ENCODE peak calls at places on chromosomes 4 and X, in six cellular contexts. O, P, S, Q, J and A are unnamed samples.

GRCh38 chrX:65926095-65927019 is 113.5 kb downstream of the VSIG4 start:
- DNase-seq in J (no peak), O (no peak), P (no peak), S (no peak), Q (no peak), A (no peak)

GRCh38 chr4:140743194-140743931 is 12.8 kb downstream of the TBC1D9 start:
- DNase-seq in P (peak; percentile 40), Q (peak; percentile 12), J (peak; percentile 45), O (peak; percentile 18), S (no peak), A (no peak)

GRCh38 chr4:70705146-70705855 is 16.5 kb upstream of the RUFY3 start:
- DNase-seq in P (peak; percentile 80), Q (peak; percentile 91), S (no peak), O (peak; percentile 73), J (peak; percentile 44), A (peak; percentile 16)

GRCh38 chr4:23097251-23097650 is 404.5 kb downstream of the GBA3 start:
- DNase-seq in J (peak; percentile 87), P (no peak), O (no peak), S (no peak), Q (no peak), A (no peak)

GRCh38 chrX:13837290-13837745 is 20.4 kb upstream of the GPM6B start:
- DNase-seq in Q (no peak), O (peak; percentile 36), S (no peak), J (no peak), P (no peak), A (no peak)

GRCh38 chr4:132710971-132711370 is 438.1 kb upstream of the PCDH10 start:
- DNase-seq in O (no peak), Q (no peak), J (no peak), P (no peak), S (no peak), A (no peak)

GRCh38 chr4:72463724-72464123 is 105.3 kb downstream of the ADAMTS3 start:
- DNase-seq in O (peak; percentile 35), J (no peak), P (no peak), Q (peak; percentile 6), S (no peak), A (no peak)

GRCh38 chrX:149711545-149712236 is at the start of gene MAGEA11:
- DNase-seq in Q (no peak), O (no peak), P (no peak), S (no peak), J (no peak), A (no peak)

GRCh38 chr4:40199999-40200880 is 3.4 kb downstream of the RHOH start:
- DNase-seq in S (no peak), J (peak; percentile 41), O (no peak), P (no peak), Q (no peak), A (no peak)

GRCh38 chrX:15619053-15619772 is 18.5 kb upstream of the ACE2 start:
- DNase-seq in Q (no peak), S (no peak), P (no peak), O (no peak), J (peak; percentile 5), A (no peak)

GRCh38 chrX:154374361-154375155 is at the start of gene FLNA:
- DNase-seq in J (no peak), P (peak; percentile 59), O (peak; percentile 43), Q (peak; percentile 61), S (no peak), A (no peak)

GRCh38 chr4:8597791-8598190 is 5.2 kb downstream of the CPZ start:
- DNase-seq in P (no peak), S (no peak), Q (no peak), J (no peak), O (no peak), A (no peak)

GRCh38 chr4:8598391-8599090 is 6.0 kb downstream of the CPZ start:
- DNase-seq in Q (no peak), J (no peak), P (no peak), O (no peak), S (no peak), A (no peak)

GRCh38 chr4:8599657-8600056 is 7.1 kb downstream of the CPZ start:
- DNase-seq in S (no peak), Q (no peak), P (peak; percentile 71), J (peak; percentile 89), O (no peak), A (no peak)

GRCh38 chr4:8600266-8600665 is 7.7 kb downstream of the CPZ start:
- DNase-seq in O (no peak), Q (no peak), J (no peak), P (no peak), S (no peak), A (no peak)

DNA sequence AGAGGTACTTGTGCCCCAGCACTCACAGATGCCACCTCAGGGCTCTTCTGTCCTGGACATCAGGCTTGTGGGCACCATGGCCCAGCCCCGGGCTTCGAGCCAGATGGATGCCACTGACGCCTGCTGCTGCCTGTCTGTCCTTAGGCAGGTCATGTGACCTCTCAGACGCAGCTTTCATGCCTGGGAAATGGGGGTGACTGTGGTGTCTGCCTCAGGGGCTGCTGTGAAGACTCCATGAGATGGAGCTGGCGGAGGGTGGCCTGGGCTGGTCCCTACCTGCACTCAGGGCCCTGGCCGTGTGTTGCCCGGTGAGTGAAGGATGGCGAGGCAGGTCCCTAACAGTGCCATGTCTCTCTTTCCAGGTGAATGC is 6.5 kb downstream of the CPZ start:
- DNase-seq in O (no peak), S (no peak), Q (no peak), P (no peak), J (no peak), A (no peak)
- H3K27me3 ChIP-seq in O (no peaks in the 10 kb centered on the region), S (no peaks in the 10 kb centered on the region), Q (no peaks in the 10 kb centered on the region), P (no peaks in the 10 kb centered on the region), J (peaks cover 6% of the 10 kb centered on the region), A (no peaks in the 10 kb centered on the region)

GRCh38 chr4:77175201-77175610 is 18.2 kb downstream of the CCNG2 start:
- DNase-seq in S (no peak), P (no peak), J (no peak), Q (no peak), O (no peak), A (no peak)

GRCh38 chr4:77176606-77177005 is 19.6 kb downstream of the CCNG2 start:
- DNase-seq in Q (no peak), O (no peak), S (no peak), P (no peak), J (no peak), A (no peak)

GRCh38 chr4:77179512-77179911 is 22.5 kb downstream of the CCNG2 start:
- DNase-seq in J (no peak), S (no peak), Q (peak; percentile 15), O (no peak), P (no peak), A (no peak)

GRCh38 chr4:77178560-77178959 is 21.6 kb downstream of the CCNG2 start:
- DNase-seq in P (no peak), J (no peak), S (no peak), Q (no peak), O (no peak), A (no peak)

GRCh38 chr4:77177196-77177595 is 20.2 kb downstream of the CCNG2 start:
- DNase-seq in S (no peak), Q (no peak), P (no peak), J (no peak), O (no peak), A (no peak)
- H3K4me1 ChIP-seq in S (peaks cover 2% of the 10 kb centered on the region), Q (no peaks in the 10 kb centered on the region), P (peaks cover 7% of the 10 kb centered on the region), J (peaks cover 6% of the 10 kb centered on the region), O (no peaks in the 10 kb centered on the region), A (no peaks in the 10 kb centered on the region)

GRCh38 chrX:136200466-136200865 is 50.7 kb downstream of the MAP7D3 start:
- DNase-seq in J (peak; percentile 29), P (peak; percentile 55), O (no peak), Q (no peak), S (no peak), A (no peak)
- H3K4me3 ChIP-seq in J (no peak overlapping the region), P (no peak overlapping the region), O (no peak overlapping the region), Q (no peak overlapping the region), S (no peak overlapping the region), A (peak overlapping the region; percentile 57)

GRCh38 chrX:19514791-19515614 is at the start of gene MAP3K15:
- DNase-seq in S (no peak), O (peak; percentile 49), J (no peak), P (peak; percentile 40), Q (peak; percentile 74), A (no peak)
- H3K27me3 ChIP-seq in S (no peaks in the 10 kb centered on the region), O (peaks cover 4% of the 10 kb centered on the region), J (no peaks in the 10 kb centered on the region), P (peaks cover 19% of the 10 kb centered on the region), Q (peaks cover 12% of the 10 kb centered on the region), A (no peaks in the 10 kb centered on the region)

GRCh38 chr4:3699678-3700077 is 66.5 kb upstream of the ADRA2C start:
- DNase-seq in O (peak; percentile 3), Q (no peak), S (no peak), J (no peak), P (no peak), A (peak; percentile 50)
- H3K4me1 ChIP-seq in O (no peaks in the 10 kb centered on the region), Q (peaks cover 23% of the 10 kb centered on the region), S (peaks cover 11% of the 10 kb centered on the region), J (no peaks in the 10 kb centered on the region), P (no peaks in the 10 kb centered on the region), A (peaks cover 16% of the 10 kb centered on the region)

GRCh38 chr4:86855572-86855971 is 6.4 kb upstream of the SLC10A6 start:
- DNase-seq in S (no peak), J (peak; percentile 71), O (no peak), Q (no peak), P (peak; percentile 5), A (no peak)
- H3K4me3 ChIP-seq in S (no peak overlapping the region), J (no peak overlapping the region), O (no peak overlapping the region), Q (no peak overlapping the region), P (no peak overlapping the region), A (no peak overlapping the region)

GRCh38 chr4:110634320-110635154 is 11.7 kb upstream of the PITX2 start:
- DNase-seq in P (no peak), J (no peak), S (no peak), O (no peak), Q (no peak), A (no peak)
- H3K27me3 ChIP-seq in P (peaks cover 39% of the 10 kb centered on the region), J (peaks cover 93% of the 10 kb centered on the region), S (peaks cover 67% of the 10 kb centered on the region), O (peaks cover 98% of the 10 kb centered on the region), Q (peaks cover 95% of the 10 kb centered on the region), A (peaks cover 27% of the 10 kb centered on the region)

GRCh38 chr4:38677466-38677865 is 13.5 kb downstream of the KLF3 start:
- DNase-seq in J (no peak), O (no peak), P (no peak), S (no peak), Q (no peak), A (no peak)

GRCh38 chr4:38681283-38682066 is 17.5 kb downstream of the KLF3 start:
- DNase-seq in Q (no peak), O (no peak), S (no peak), J (peak; percentile 83), P (no peak), A (no peak)

GRCh38 chr4:38675167-38676121 is 11.4 kb downstream of the KLF3 start:
- DNase-seq in Q (peak; percentile 73), S (peak; percentile 61), O (peak; percentile 81), J (peak; percentile 68), P (peak; percentile 95), A (no peak)

GRCh38 chr4:38676986-38677385 is 13.0 kb downstream of the KLF3 start:
- DNase-seq in P (no peak), Q (no peak), O (no peak), S (no peak), J (no peak), A (no peak)

GRCh38 chr4:38678078-38678477 is 14.1 kb downstream of the KLF3 start:
- DNase-seq in Q (no peak), J (peak; percentile 99), O (no peak), P (peak; percentile 58), S (no peak), A (no peak)
- H3K4me1 ChIP-seq in Q (peaks cover 21% of the 10 kb centered on the region), J (peaks cover 58% of the 10 kb centered on the region), O (peaks cover 22% of the 10 kb centered on the region), P (peaks cover 72% of the 10 kb centered on the region), S (peaks cover 3% of the 10 kb centered on the region), A (peaks cover 59% of the 10 kb centered on the region)

GRCh38 chr4:47785196-47785595 is 52.7 kb downstream of the CORIN start:
- DNase-seq in O (no peak), J (no peak), Q (no peak), P (no peak), S (no peak), A (no peak)
- H3K4me3 ChIP-seq in O (no peak overlapping the region), J (no peak overlapping the region), Q (no peak overlapping the region), P (no peak overlapping the region), S (no peak overlapping the region), A (no peak overlapping the region)